ENCODE peak calls at places on chromosomes 13 and 19, in four cellular contexts. B is IMR-90, S is AG09309, G is breast epithelium. F is an unnamed sample.

GRCh38 chr13:98068511-98068910 is 74.4 kb upstream of the FARP1 start:
- DNase-seq in B (no peak), S (no peak), G (no peak), F (no peak)

GRCh38 chr13:20191902-20192469 is 752 bp downstream of the GJB2 start:
- DNase-seq in B (no peak), S (no peak), G (no peak), F (no peak)

GRCh38 chr13:30065181-30065580 is 214.8 kb upstream of the UBL3 start:
- DNase-seq in B (no peak), S (no peak), G (no peak), F (no peak)

GRCh38 chr19:44683434-44684210 is 12.3 kb downstream of the CEACAM19 start:
- DNase-seq in B (no peak), S (no peak), G (no peak), F (no peak)

GRCh38 chr13:22173605-22174004 is 502.7 kb downstream of the FGF9 start:
- DNase-seq in B (peak), S (no peak), G (no peak), F (no peak)

GRCh38 chr13:98325724-98326123 is 148.7 kb upstream of the RNF113B start:
- DNase-seq in B (no peak), S (no peak), G (no peak), F (no peak)

GRCh38 chr13:33140161-33140560 is 123.9 kb downstream of the KL start:
- DNase-seq in B (peak), S (no peak), G (no peak), F (no peak)

GRCh38 chr19:17743874-17744273 is 7.4 kb upstream of the FCHO1 start:
- DNase-seq in B (peak), S (no peak), G (no peak), F (no peak)

GRCh38 chr13:32267836-32268439 is 47.2 kb downstream of the ZAR1L start:
- DNase-seq in B (no peak), S (no peak), G (no peak), F (no peak)

GRCh38 chr19:56637976-56638555 is 4.9 kb upstream of the SMIM17 start:
- DNase-seq in B (peak), S (peak), G (peak), F (peak)

GRCh38 chr13:44088911-44089851 is 209.5 kb downstream of the LACC1 start:
- DNase-seq in B (no peak), S (peak), G (no peak), F (no peak)

GRCh38 chr13:107295391-107296157 is 727.6 kb upstream of the ARGLU1 start:
- DNase-seq in B (no peak), S (no peak), G (no peak), F (no peak)

GRCh38 chr13:66809496-66809895 is 420.6 kb downstream of the PCDH9 start:
- DNase-seq in B (peak), S (no peak), G (no peak), F (no peak)

GRCh38 chr19:7083076-7083956 is 13.8 kb downstream of the ZNF557 start:
- DNase-seq in B (peak), S (no peak), G (no peak), F (no peak)

GRCh38 chr19:16584825-16585801 is 12.9 kb upstream of the SLC35E1 start:
- DNase-seq in B (no peak), S (no peak), G (no peak), F (no peak)

GRCh38 chr13:43520331-43520730 is 266.4 kb downstream of the ENOX1 start:
- DNase-seq in B (no peak), S (no peak), G (no peak), F (peak)

GRCh38 chr19:32599736-32600157 is 18.8 kb downstream of the PDCD5 start:
- DNase-seq in B (peak), S (peak), G (no peak), F (peak)

DNA sequence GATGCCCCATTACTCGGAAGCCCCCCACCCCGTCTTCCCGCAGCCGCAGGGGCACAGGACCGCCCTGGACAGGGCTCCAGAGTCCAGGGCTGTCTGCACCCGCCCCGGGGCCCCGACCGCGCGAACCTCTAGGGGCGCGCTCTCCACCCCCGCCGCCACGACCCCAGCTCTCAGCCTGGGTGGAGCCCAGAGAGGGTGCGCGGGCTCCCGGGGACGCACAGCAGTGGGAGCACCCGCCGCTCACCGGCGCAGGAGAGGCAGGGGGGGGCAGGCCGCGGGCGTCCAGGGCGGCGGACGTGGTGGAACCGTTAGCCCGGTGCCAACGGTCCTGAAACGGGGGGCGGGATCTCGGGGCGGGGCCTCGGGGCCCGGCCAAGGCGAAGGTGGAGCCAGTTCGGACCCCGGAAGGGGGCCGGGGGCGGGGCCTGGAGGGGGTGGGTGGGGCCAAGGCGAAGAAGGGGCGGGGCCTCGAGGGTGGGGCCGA is at the start of gene ATP8B3:
- DNase-seq in B (no peak), S (no peak), G (no peak), F (no peak)
- TF ChIP-seq CTCF in B (peak), S (peak), G (no peak), F (peak)

GRCh38 chr13:52879950-52880650 is 31.7 kb upstream of the PCDH8 start:
- DNase-seq in B (no peak), S (no peak), G (no peak), F (no peak)
- H3K4me3 ChIP-seq in B (no peak), S (no peak), G (no peak), F (no peak)

DNA sequence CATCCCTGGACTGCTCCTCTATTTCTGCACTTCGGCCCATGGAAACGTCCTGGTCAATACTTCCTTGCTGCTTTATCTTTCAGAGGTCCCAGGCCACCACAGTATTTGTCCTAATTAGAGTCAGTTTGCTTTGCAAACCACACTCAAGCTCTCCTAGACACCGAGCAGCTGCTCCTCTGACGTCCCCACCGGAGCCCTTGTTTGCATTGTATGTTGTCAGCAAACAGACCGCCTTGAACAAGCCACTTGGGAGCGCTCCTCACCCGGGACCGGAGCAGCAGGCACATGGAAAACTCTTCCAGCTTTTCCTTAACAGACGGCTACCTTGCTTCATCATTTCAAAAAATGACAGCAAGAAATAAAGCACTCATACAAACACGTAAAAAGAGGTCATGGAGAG is 51.5 kb upstream of the GTF3A start:
- DNase-seq in B (peak), S (no peak), G (no peak), F (no peak)
- TF ChIP-seq CTCF in B (no peak), S (no peak), G (no peak), F (no peak)

DNA sequence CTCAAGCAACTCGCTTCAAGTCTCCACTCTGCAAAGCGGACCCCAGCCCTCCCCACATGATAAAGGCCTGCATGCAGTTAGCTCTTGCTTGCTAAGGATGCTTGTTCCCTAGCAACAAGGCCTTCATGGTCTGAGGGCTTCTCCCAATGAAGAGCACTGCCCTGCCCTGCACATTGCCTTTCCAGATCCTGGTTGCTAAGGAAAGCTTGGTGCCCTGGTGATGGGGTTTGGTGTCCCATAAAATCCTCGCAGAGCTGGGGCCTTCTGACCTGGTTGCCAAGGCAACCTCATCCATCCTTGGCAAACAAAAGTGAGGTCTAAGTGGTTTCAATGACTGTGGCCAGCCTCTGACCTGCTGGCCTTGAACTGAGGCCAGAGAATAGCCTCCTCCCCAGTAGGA is 5.9 kb downstream of the DBP start:
- DNase-seq in B (no peak), S (no peak), G (no peak), F (no peak)
- H3K4me3 ChIP-seq in B (no peak), S (no peak), G (no peak), F (no peak)

GRCh38 chr19:1000095-1000494 is at the start of gene GRIN3B:
- DNase-seq in B (peak), S (no peak), G (peak), F (no peak)
- TF ChIP-seq CTCF in B (peak), S (peak), G (peak), F (peak)

DNA sequence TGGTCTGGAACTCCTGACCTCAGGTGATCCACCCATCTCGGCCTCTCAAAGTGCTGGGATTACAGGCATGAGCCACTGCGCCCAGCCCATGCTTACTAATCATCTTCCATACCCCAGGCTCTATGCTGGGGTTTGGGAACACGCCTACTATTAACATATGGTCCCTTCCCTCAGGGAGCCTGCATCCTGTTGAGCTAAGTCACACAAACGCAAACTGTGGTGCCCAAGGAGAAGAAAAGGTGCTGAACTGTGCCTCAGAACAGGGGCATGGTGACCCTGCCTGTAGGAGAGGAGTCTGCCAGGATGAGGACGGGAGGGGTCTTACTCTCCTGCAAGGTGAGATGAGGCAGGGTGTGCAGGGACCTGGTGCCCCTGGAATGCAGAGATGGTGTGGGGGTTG is 5.6 kb downstream of the MICOS13 start:
- DNase-seq in B (no peak), S (no peak), G (no peak), F (no peak)
- H3K4me3 ChIP-seq in B (no peak), S (no peak), G (no peak), F (no peak)

F was measured in HFF-Myc.